ENCODE peak calls at places on chromosomes 7 and 10, in four cellular contexts. One of them, this sample, is unnamed.

GRCh38 chr10:74988055-74988773 is 123.2 kb upstream of the SAMD8 start:
- DNase-seq in WERI-Rb-1: no peak
- DNase-seq in astrocyte of the hippocampus: peak; percentile 88
- DNase-seq in lower leg skin: no peak
- DNase-seq in this sample: no peak

GRCh38 chr10:124119933-124120332 is 26.5 kb upstream of the CHST15 start:
- DNase-seq in WERI-Rb-1: no peak
- DNase-seq in astrocyte of the hippocampus: no peak
- DNase-seq in lower leg skin: peak; percentile 90
- DNase-seq in this sample: no peak

GRCh38 chr10:110636932-110637557 is 7.1 kb upstream of the RBM20 start:
- DNase-seq in WERI-Rb-1: peak; percentile 20
- DNase-seq in astrocyte of the hippocampus: peak; percentile 70
- DNase-seq in lower leg skin: no peak
- DNase-seq in this sample: no peak

GRCh38 chr7:138698281-138698680 is 2.9 kb downstream of the SVOPL start:
- DNase-seq in WERI-Rb-1: no peak
- DNase-seq in astrocyte of the hippocampus: no peak
- DNase-seq in lower leg skin: peak; percentile 59
- DNase-seq in this sample: no peak

GRCh38 chr7:32890553-32891045 is 961 bp downstream of the KBTBD2 start:
- DNase-seq in WERI-Rb-1: no peak
- DNase-seq in astrocyte of the hippocampus: peak; percentile 58
- DNase-seq in lower leg skin: no peak
- DNase-seq in this sample: no peak

GRCh38 chr10:86798030-86798429 is 41.6 kb downstream of the BMPR1A start:
- DNase-seq in WERI-Rb-1: no peak
- DNase-seq in astrocyte of the hippocampus: no peak
- DNase-seq in lower leg skin: no peak
- DNase-seq in this sample: no peak

GRCh38 chr7:5452937-5453540 is 29.4 kb upstream of the TNRC18 start:
- DNase-seq in WERI-Rb-1: peak; percentile 94
- DNase-seq in astrocyte of the hippocampus: peak; percentile 54
- DNase-seq in lower leg skin: no peak
- DNase-seq in this sample: no peak

GRCh38 chr10:112634096-112634830 is 187.2 kb downstream of the VTI1A start:
- DNase-seq in WERI-Rb-1: no peak
- DNase-seq in astrocyte of the hippocampus: peak; percentile 55
- DNase-seq in lower leg skin: no peak
- DNase-seq in this sample: no peak

GRCh38 chr7:33809218-33809617 is 96.1 kb upstream of the BMPER start:
- DNase-seq in WERI-Rb-1: peak; percentile 51
- DNase-seq in astrocyte of the hippocampus: no peak
- DNase-seq in lower leg skin: no peak
- DNase-seq in this sample: no peak

GRCh38 chr7:100602889-100603696 is 930 bp downstream of the PCOLCE start:
- DNase-seq in WERI-Rb-1: no peak
- DNase-seq in astrocyte of the hippocampus: peak; percentile 80
- DNase-seq in lower leg skin: peak; percentile 96
- DNase-seq in this sample: no peak

GRCh38 chr10:62019685-62020361 is 118.3 kb downstream of the ARID5B start:
- DNase-seq in WERI-Rb-1: no peak
- DNase-seq in astrocyte of the hippocampus: peak; percentile 72
- DNase-seq in lower leg skin: no peak
- DNase-seq in this sample: no peak

GRCh38 chr10:74361678-74362077 is 210.7 kb downstream of the ADK start:
- DNase-seq in WERI-Rb-1: no peak
- DNase-seq in astrocyte of the hippocampus: no peak
- DNase-seq in lower leg skin: no peak
- DNase-seq in this sample: no peak

GRCh38 chr10:100014129-100014762 is 4.5 kb upstream of the DNMBP start:
- DNase-seq in WERI-Rb-1: no peak
- DNase-seq in astrocyte of the hippocampus: no peak
- DNase-seq in lower leg skin: no peak
- DNase-seq in this sample: no peak

GRCh38 chr7:45143616-45144015 is 14.0 kb upstream of the RAMP3 start:
- DNase-seq in WERI-Rb-1: no peak
- DNase-seq in astrocyte of the hippocampus: no peak
- DNase-seq in lower leg skin: no peak
- DNase-seq in this sample: no peak

GRCh38 chr10:30092151-30092790 is 32.9 kb upstream of the JCAD start:
- DNase-seq in WERI-Rb-1: no peak
- DNase-seq in astrocyte of the hippocampus: peak; percentile 42
- DNase-seq in lower leg skin: no peak
- DNase-seq in this sample: no peak

GRCh38 chr10:63438506-63439498 is 27.0 kb downstream of the JMJD1C start:
- DNase-seq in WERI-Rb-1: no peak
- DNase-seq in astrocyte of the hippocampus: no peak
- DNase-seq in lower leg skin: no peak
- DNase-seq in this sample: no peak

GRCh38 chr7:107891619-107892366 is 810 bp downstream of the DLD start:
- DNase-seq in WERI-Rb-1: no peak
- DNase-seq in astrocyte of the hippocampus: peak; percentile 11
- DNase-seq in lower leg skin: no peak
- DNase-seq in this sample: no peak

GRCh38 chr10:122999347-122999746 is 9.2 kb downstream of the IKZF5 start:
- DNase-seq in WERI-Rb-1: no peak
- DNase-seq in astrocyte of the hippocampus: no peak
- DNase-seq in lower leg skin: no peak
- DNase-seq in this sample: no peak

GRCh38 chr7:116271161-116271979 is 61.0 kb downstream of the TES start:
- DNase-seq in WERI-Rb-1: no peak
- DNase-seq in astrocyte of the hippocampus: peak; percentile 30
- DNase-seq in lower leg skin: no peak
- DNase-seq in this sample: no peak

GRCh38 chr10:58570979-58571378 is 58.3 kb downstream of the BICC1 start:
- DNase-seq in WERI-Rb-1: no peak
- DNase-seq in astrocyte of the hippocampus: no peak
- DNase-seq in lower leg skin: no peak
- DNase-seq in this sample: no peak

GRCh38 chr7:127588019-127588696 is at the start of gene ARF5:
- DNase-seq in WERI-Rb-1: peak; percentile 85
- DNase-seq in astrocyte of the hippocampus: peak; percentile 96
- DNase-seq in lower leg skin: peak; percentile 97
- DNase-seq in this sample: peak; percentile 87

GRCh38 chr10:89516149-89516832 is 19.1 kb downstream of the SLC16A12 start:
- DNase-seq in WERI-Rb-1: no peak
- DNase-seq in astrocyte of the hippocampus: peak; percentile 96
- DNase-seq in lower leg skin: no peak
- DNase-seq in this sample: no peak

GRCh38 chr10:59713196-59713821 is 3.7 kb upstream of the SLC16A9 start:
- DNase-seq in WERI-Rb-1: no peak
- DNase-seq in astrocyte of the hippocampus: no peak
- DNase-seq in lower leg skin: no peak
- DNase-seq in this sample: no peak

GRCh38 chr10:127433951-127434350 is 115.2 kb upstream of the NPS start:
- DNase-seq in WERI-Rb-1: no peak
- DNase-seq in astrocyte of the hippocampus: no peak
- DNase-seq in lower leg skin: no peak
- DNase-seq in this sample: no peak

GRCh38 chr7:11831727-11832495 is at the start of gene THSD7A:
- DNase-seq in WERI-Rb-1: peak; percentile 65
- DNase-seq in astrocyte of the hippocampus: peak; percentile 84
- DNase-seq in lower leg skin: peak; percentile 80
- DNase-seq in this sample: no peak

GRCh38 chr7:83603644-83604043 is 45.3 kb downstream of the SEMA3E start:
- DNase-seq in WERI-Rb-1: no peak
- DNase-seq in astrocyte of the hippocampus: no peak
- DNase-seq in lower leg skin: no peak
- DNase-seq in this sample: no peak

GRCh38 chr10:90818736-90819135 is 39.1 kb downstream of the HTR7 start:
- DNase-seq in WERI-Rb-1: no peak
- DNase-seq in astrocyte of the hippocampus: no peak
- DNase-seq in lower leg skin: no peak
- DNase-seq in this sample: no peak

GRCh38 chr7:25009271-25009670 is 29.3 kb upstream of the OSBPL3 start:
- DNase-seq in WERI-Rb-1: no peak
- DNase-seq in astrocyte of the hippocampus: peak; percentile 82
- DNase-seq in lower leg skin: no peak
- DNase-seq in this sample: no peak

GRCh38 chr10:24545585-24545984 is 178.1 kb downstream of the ARHGAP21 start:
- DNase-seq in WERI-Rb-1: no peak
- DNase-seq in astrocyte of the hippocampus: no peak
- DNase-seq in lower leg skin: no peak
- DNase-seq in this sample: no peak

GRCh38 chr10:75925999-75926398 is 494.6 kb downstream of the LRMDA start:
- DNase-seq in WERI-Rb-1: no peak
- DNase-seq in astrocyte of the hippocampus: no peak
- DNase-seq in lower leg skin: no peak
- DNase-seq in this sample: no peak

GRCh38 chr7:416761-417624 is 102.7 kb downstream of the PDGFA start:
- DNase-seq in WERI-Rb-1: no peak
- DNase-seq in astrocyte of the hippocampus: no peak
- DNase-seq in lower leg skin: peak; percentile 82
- DNase-seq in this sample: peak; percentile 80

GRCh38 chr10:780536-781524 is 91.4 kb upstream of the DIP2C start:
- DNase-seq in WERI-Rb-1: no peak
- DNase-seq in astrocyte of the hippocampus: no peak
- DNase-seq in lower leg skin: peak; percentile 58
- DNase-seq in this sample: no peak

GRCh38 chr10:86635402-86635801 is 18.9 kb upstream of the OPN4 start:
- DNase-seq in WERI-Rb-1: no peak
- DNase-seq in astrocyte of the hippocampus: peak; percentile 69
- DNase-seq in lower leg skin: no peak
- DNase-seq in this sample: no peak

GRCh38 chr10:23079700-23080099 is 15.7 kb upstream of the MSRB2 start:
- DNase-seq in WERI-Rb-1: peak; percentile 60
- DNase-seq in astrocyte of the hippocampus: no peak
- DNase-seq in lower leg skin: no peak
- DNase-seq in this sample: no peak

GRCh38 chr7:24601600-24601999 is 28.3 kb downstream of the PALS2 start:
- DNase-seq in WERI-Rb-1: no peak
- DNase-seq in astrocyte of the hippocampus: no peak
- DNase-seq in lower leg skin: no peak
- DNase-seq in this sample: no peak

GRCh38 chr7:1854521-1855395 is 184.7 kb downstream of the ELFN1 start:
- DNase-seq in WERI-Rb-1: peak; percentile 15
- DNase-seq in astrocyte of the hippocampus: no peak
- DNase-seq in lower leg skin: peak; percentile 81
- DNase-seq in this sample: peak; percentile 80

GRCh38 chr10:110717830-110718595 is 73.9 kb downstream of the RBM20 start:
- DNase-seq in WERI-Rb-1: no peak
- DNase-seq in astrocyte of the hippocampus: no peak
- DNase-seq in lower leg skin: peak; percentile 86
- DNase-seq in this sample: no peak

GRCh38 chr7:44306608-44307007 is 18.8 kb downstream of the CAMK2B start:
- DNase-seq in WERI-Rb-1: peak; percentile 69
- DNase-seq in astrocyte of the hippocampus: no peak
- DNase-seq in lower leg skin: no peak
- DNase-seq in this sample: no peak

This sample was measured in suprapubic skin.